ENCODE peak calls at places on chromosome 6, in nine cellular contexts. D, W, S, H, L, F, E, Y and G are unnamed samples.
A peak's percentile ranks its signal among the peaks of the same experiment; 100 is the strongest.

GRCh38 chr6:27720607-27721580 is 191.3 kb downstream of the OR2B2 start:
- DNase-seq in D (no peak), W (peak; percentile 25), S (peak; percentile 87), H (peak; percentile 57), L (no peak), F (no peak), E (no peak), Y (no peak), G (no peak)

GRCh38 chr6:75284285-75285155 is at the start of gene TMEM30A:
- DNase-seq in D (peak; percentile 95), W (peak; percentile 97), S (peak; percentile 98), H (peak; percentile 98), L (peak; percentile 96), F (peak; percentile 96), E (peak; percentile 97), Y (peak; percentile 98), G (peak; percentile 98)

GRCh38 chr6:82246802-82247633 is 526 bp downstream of the IBTK start:
- DNase-seq in D (no peak), W (peak; percentile 79), S (peak; percentile 36), H (peak; percentile 67), L (peak; percentile 41), F (peak; percentile 64), E (peak; percentile 34), Y (peak; percentile 68), G (peak; percentile 71)

GRCh38 chr6:17156112-17156921 is 54.5 kb downstream of the STMND1 start:
- DNase-seq in D (peak; percentile 53), W (peak; percentile 88), S (peak; percentile 80), H (peak; percentile 56), L (peak; percentile 72), F (peak; percentile 32), E (peak; percentile 62), Y (peak; percentile 84), G (no peak)

GRCh38 chr6:127191716-127192115 is 73.2 kb downstream of the RSPO3 start:
- DNase-seq in D (no peak), W (no peak), S (no peak), H (no peak), L (no peak), F (no peak), E (no peak), Y (no peak), G (no peak)

GRCh38 chr6:140846518-140847277 is 1286.0 kb upstream of the GJE1 start:
- DNase-seq in D (no peak), W (no peak), S (no peak), H (no peak), L (no peak), F (no peak), E (no peak), Y (no peak), G (no peak)

GRCh38 chr6:43833223-43833995 is 63.4 kb downstream of the VEGFA start:
- DNase-seq in D (no peak), W (no peak), S (no peak), H (no peak), L (peak; percentile 64), F (no peak), E (no peak), Y (no peak), G (no peak)

GRCh38 chr6:82118150-82118562 is 129.4 kb downstream of the IBTK start:
- DNase-seq in D (no peak), W (no peak), S (no peak), H (no peak), L (no peak), F (no peak), E (no peak), Y (no peak), G (no peak)

GRCh38 chr6:158002951-158003853 is 21.5 kb downstream of the SYNJ2 start:
- DNase-seq in D (peak; percentile 80), W (no peak), S (no peak), H (peak; percentile 59), L (no peak), F (peak; percentile 45), E (no peak), Y (peak; percentile 71), G (peak; percentile 30)

GRCh38 chr6:156507656-156508055 is 269.5 kb upstream of the ARID1B start:
- DNase-seq in D (no peak), W (no peak), S (no peak), H (no peak), L (no peak), F (no peak), E (no peak), Y (no peak), G (no peak)

GRCh38 chr6:154782245-154782644 is 49.0 kb downstream of the SCAF8 start:
- DNase-seq in D (no peak), W (no peak), S (no peak), H (no peak), L (no peak), F (no peak), E (no peak), Y (no peak), G (no peak)

GRCh38 chr6:36850001-36850400 is 10.8 kb upstream of the CPNE5 start:
- DNase-seq in D (peak; percentile 13), W (no peak), S (no peak), H (no peak), L (no peak), F (no peak), E (no peak), Y (no peak), G (no peak)

GRCh38 chr6:78875505-78875904 is 8.2 kb downstream of the IRAK1BP1 start:
- DNase-seq in D (no peak), W (no peak), S (no peak), H (no peak), L (no peak), F (no peak), E (no peak), Y (no peak), G (no peak)

GRCh38 chr6:146090474-146090873 is 61.6 kb downstream of the GRM1 start:
- DNase-seq in D (no peak), W (no peak), S (no peak), H (no peak), L (no peak), F (no peak), E (no peak), Y (no peak), G (no peak)

GRCh38 chr6:90895299-90896164 is 308.7 kb upstream of the MAP3K7 start:
- DNase-seq in D (no peak), W (no peak), S (no peak), H (no peak), L (no peak), F (no peak), E (no peak), Y (no peak), G (no peak)

GRCh38 chr6:35047265-35048011 is 93.7 kb downstream of the TCP11 start:
- DNase-seq in D (no peak), W (no peak), S (no peak), H (no peak), L (no peak), F (no peak), E (peak; percentile 6), Y (no peak), G (no peak)
- H3K27ac ChIP-seq in D (peak overlapping the region; percentile 62), W (peak overlapping the region; percentile 56), S (no peak overlapping the region), H (peak overlapping the region; percentile 25), L (peak overlapping the region; percentile 86), F (peak overlapping the region; percentile 76), E (no peak overlapping the region), Y (peak overlapping the region; percentile 95), G (peak overlapping the region; percentile 87)

DNA sequence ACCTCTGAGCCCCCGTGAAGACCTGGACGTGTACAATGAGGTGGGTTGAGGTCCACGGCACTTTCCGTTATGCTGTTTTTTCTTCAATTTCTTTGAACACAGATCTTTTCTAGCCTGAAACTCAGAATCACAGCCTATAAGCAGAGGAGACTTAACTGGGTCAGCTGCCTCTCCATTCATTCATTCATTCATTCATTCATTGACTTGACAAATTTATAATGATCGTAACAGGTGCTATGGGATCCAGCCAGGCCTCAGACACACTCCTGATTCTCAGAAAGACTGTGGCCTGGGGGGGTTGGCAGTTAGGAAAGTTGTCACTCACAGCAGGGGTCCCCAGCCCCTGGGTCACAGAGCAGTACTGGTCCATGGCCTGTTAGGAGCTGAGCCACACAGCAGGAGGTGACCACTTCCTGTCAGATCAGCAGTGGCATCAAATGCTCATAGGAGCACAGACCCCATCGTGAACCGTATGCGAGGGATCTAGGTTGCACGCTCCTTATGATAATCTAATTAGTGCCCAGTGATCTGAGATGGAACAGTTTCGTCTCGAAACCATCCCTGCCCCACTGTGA is 38.6 kb upstream of the IRF4 start:
- DNase-seq in D (no peak), W (no peak), S (no peak), H (no peak), L (no peak), F (no peak), E (no peak), Y (no peak), G (no peak)
- H3K9me3 ChIP-seq in D (no peaks in the 10 kb centered on the region), W (no peaks in the 10 kb centered on the region), S (peaks cover 17% of the 10 kb centered on the region), H (no peaks in the 10 kb centered on the region), L (no peaks in the 10 kb centered on the region), F (no peaks in the 10 kb centered on the region), E (no peaks in the 10 kb centered on the region), Y (no peaks in the 10 kb centered on the region), G (no peaks in the 10 kb centered on the region)

GRCh38 chr6:143691900-143692572 is 14.3 kb downstream of the PHACTR2 start:
- DNase-seq in D (no peak), W (no peak), S (no peak), H (no peak), L (no peak), F (no peak), E (no peak), Y (no peak), G (no peak)
- H3K27ac ChIP-seq in D (no peak overlapping the region), W (peak overlapping the region; percentile 63), S (no peak overlapping the region), H (no peak overlapping the region), L (peak overlapping the region; percentile 79), F (no peak overlapping the region), E (no peak overlapping the region), Y (no peak overlapping the region), G (no peak overlapping the region)

GRCh38 chr6:5277589-5277988 is 16.3 kb downstream of the FARS2 start:
- DNase-seq in D (no peak), W (no peak), S (no peak), H (no peak), L (no peak), F (no peak), E (no peak), Y (no peak), G (no peak)
- H3K9me3 ChIP-seq in D (no peaks in the 10 kb centered on the region), W (no peaks in the 10 kb centered on the region), S (no peaks in the 10 kb centered on the region), H (no peaks in the 10 kb centered on the region), L (no peaks in the 10 kb centered on the region), F (no peaks in the 10 kb centered on the region), E (no peaks in the 10 kb centered on the region), Y (no peaks in the 10 kb centered on the region), G (no peaks in the 10 kb centered on the region)

GRCh38 chr6:35668096-35668495 is 20.6 kb downstream of the FKBP5 start:
- DNase-seq in D (no peak), W (no peak), S (no peak), H (no peak), L (no peak), F (no peak), E (no peak), Y (no peak), G (no peak)
- H3K27ac ChIP-seq in D (no peak overlapping the region), W (no peak overlapping the region), S (no peak overlapping the region), H (no peak overlapping the region), L (no peak overlapping the region), F (peak overlapping the region; percentile 73), E (peak overlapping the region; percentile 79), Y (no peak overlapping the region), G (no peak overlapping the region)

DNA sequence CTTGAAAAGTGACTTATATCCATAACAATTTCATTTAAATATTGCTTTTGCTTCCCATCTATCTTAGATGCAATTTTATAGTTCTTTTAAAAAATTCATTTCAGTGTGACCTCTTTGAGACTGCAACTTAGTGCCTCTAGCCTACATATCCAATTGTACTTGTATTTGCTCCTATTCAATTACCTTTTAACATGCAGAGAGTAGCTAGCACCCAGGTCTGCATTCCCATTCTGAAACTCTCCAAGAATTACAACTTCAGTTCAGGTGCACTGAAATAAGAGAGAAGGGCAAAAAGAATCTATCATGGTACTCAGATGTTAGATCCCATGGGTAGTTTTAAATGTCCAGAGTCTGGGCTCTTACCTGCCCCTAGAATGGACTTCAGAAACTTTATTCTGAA is 765.4 kb upstream of the SLC35B3 start:
- DNase-seq in D (no peak), W (no peak), S (no peak), H (no peak), L (no peak), F (no peak), E (no peak), Y (no peak), G (no peak)
- H3K9me3 ChIP-seq in D (peaks cover 2% of the 10 kb centered on the region), W (no peaks in the 10 kb centered on the region), S (no peaks in the 10 kb centered on the region), H (no peaks in the 10 kb centered on the region), L (no peaks in the 10 kb centered on the region), F (no peaks in the 10 kb centered on the region), E (no peaks in the 10 kb centered on the region), Y (no peaks in the 10 kb centered on the region), G (no peaks in the 10 kb centered on the region)